ENCODE peak calls at places on chromosomes 1 and 21, in six cellular contexts. K is astrocyte of the hippocampus; Z is ACHN; B is stimulated activated CD4-positive, alpha-beta T cell treated with anti-CD3 and anti-CD28 coated beads, Interleukin-1b, Interleukin-23, amount 100 ng/mL, for 4 hours; N is GM20000; W is T-helper 1 cell. J is an unnamed sample.

GRCh38 chr1:45442272-45442671 is 48.7 kb downstream of the TESK2 start:
- DNase-seq in K (peak), Z (no peak), B (no peak), N (no peak), W (no peak), J (no peak)

GRCh38 chr1:77671836-77672235 is 10.6 kb downstream of the ZZZ3 start:
- DNase-seq in K (peak), Z (no peak), B (no peak), N (no peak), W (no peak), J (no peak)

GRCh38 chr1:47216278-47217059 is 15.6 kb downstream of the TAL1 start:
- DNase-seq in K (no peak), Z (no peak), B (no peak), N (no peak), W (no peak), J (no peak)

GRCh38 chr21:38440746-38441145 is 57.5 kb downstream of the ERG start:
- DNase-seq in K (peak), Z (peak), B (no peak), N (no peak), W (no peak), J (no peak)

GRCh38 chr1:168146160-168146539 is 9.4 kb upstream of the GPR161 start:
- DNase-seq in K (no peak), Z (no peak), B (no peak), N (no peak), W (no peak), J (no peak)

GRCh38 chr1:169860187-169860586 is 33.5 kb downstream of the SCYL3 start:
- DNase-seq in K (no peak), Z (no peak), B (no peak), N (peak), W (no peak), J (no peak)

GRCh38 chr1:210587547-210587946 is 258.8 kb downstream of the HHAT start:
- DNase-seq in K (peak), Z (peak), B (no peak), N (no peak), W (no peak), J (no peak)

GRCh38 chr21:24658016-24658415 is 949.3 kb downstream of the MRPL39 start:
- DNase-seq in K (no peak), Z (peak), B (no peak), N (no peak), W (no peak), J (no peak)

GRCh38 chr1:119549719-119550141 is 42.7 kb downstream of the HSD3B1 start:
- DNase-seq in K (peak), Z (peak), B (no peak), N (peak), W (no peak), J (no peak)

GRCh38 chr1:98981917-98982513 is 22.6 kb downstream of the PLPPR5 start:
- DNase-seq in K (peak), Z (peak), B (no peak), N (no peak), W (no peak), J (no peak)

GRCh38 chr1:159199901-159200300 is 4.8 kb upstream of the ACKR1 start:
- DNase-seq in K (no peak), Z (no peak), B (no peak), N (no peak), W (no peak), J (no peak)

GRCh38 chr1:86567936-86568335 is 21.1 kb downstream of the CLCA4 start:
- DNase-seq in K (no peak), Z (no peak), B (no peak), N (no peak), W (no peak), J (no peak)

GRCh38 chr21:17711896-17712295 is 99.2 kb upstream of the BTG3 start:
- DNase-seq in K (no peak), Z (no peak), B (no peak), N (no peak), W (no peak), J (no peak)

GRCh38 chr1:62405247-62405646 is 31.6 kb upstream of the USP1 start:
- DNase-seq in K (no peak), Z (no peak), B (no peak), N (no peak), W (no peak), J (no peak)

GRCh38 chr1:231040019-231040799 is at the start of gene FAM89A:
- DNase-seq in K (peak), Z (peak), B (peak), N (peak), W (peak), J (peak)

GRCh38 chr1:81231729-81232038 is 569.0 kb upstream of the ADGRL2 start:
- DNase-seq in K (no peak), Z (no peak), B (no peak), N (no peak), W (no peak), J (no peak)

GRCh38 chr1:111723091-111723806 is 15.9 kb downstream of the INKA2 start:
- DNase-seq in K (no peak), Z (no peak), B (no peak), N (no peak), W (peak), J (no peak)

GRCh38 chr1:173532237-173532636 is 55.1 kb downstream of the PRDX6 start:
- DNase-seq in K (no peak), Z (peak), B (no peak), N (no peak), W (no peak), J (no peak)

GRCh38 chr1:42963378-42964005 is 4.8 kb upstream of the SLC2A1 start:
- DNase-seq in K (peak), Z (no peak), B (no peak), N (no peak), W (no peak), J (no peak)

GRCh38 chr21:45534591-45535331 is 7.5 kb downstream of the SLC19A1 start:
- DNase-seq in K (peak), Z (no peak), B (no peak), N (no peak), W (no peak), J (no peak)

J was measured in activated T-helper 9 cell treated with anti-CD3 and anti-CD28 coated beads, Interleukin-2, amount 50 U/mL, for 16 hours.